ENCODE peak calls at places on chromosomes 11 and 22, in six cellular contexts. P is endothelial cell of umbilical vein, X is HepG2, U is sigmoid colon, B is uterus, W is body of pancreas. N is an unnamed sample.
A peak's percentile ranks its signal among the peaks of the same experiment; 100 is the strongest.

GRCh38 chr11:71106671-71107070 is 145.7 kb downstream of the SHANK2 start:
- DNase-seq in B (no peak), X (no peak), U (no peak), W (no peak), P (no peak), N (no peak)

GRCh38 chr11:115222218-115222862 is 281.9 kb downstream of the CADM1 start:
- DNase-seq in P (peak; percentile 40), B (no peak), U (no peak), W (no peak), X (peak; percentile 30), N (no peak)

GRCh38 chr22:43747877-43748276 is 64.2 kb downstream of the EFCAB6 start:
- DNase-seq in P (no peak), B (no peak), X (no peak), W (no peak), U (no peak), N (no peak)

GRCh38 chr22:37229805-37230672 is 14.0 kb downstream of the RAC2 start:
- DNase-seq in P (no peak), U (no peak), B (no peak), W (peak; percentile 64), X (no peak), N (peak; percentile 73)

GRCh38 chr11:66651011-66651410 is 12.5 kb downstream of the RBM4 start:
- DNase-seq in B (no peak), U (no peak), P (no peak), X (no peak), W (no peak), N (no peak)

GRCh38 chr11:104624021-104624420 is 274.2 kb downstream of the CASP12 start:
- DNase-seq in P (peak; percentile 20), U (no peak), X (no peak), W (no peak), B (no peak), N (no peak)

GRCh38 chr11:17846852-17847453 is 112.4 kb downstream of the KCNC1 start:
- DNase-seq in P (no peak), U (no peak), W (no peak), X (no peak), B (no peak), N (no peak)

GRCh38 chr11:105005451-105005845 is 17.5 kb downstream of the CASP5 start:
- DNase-seq in X (no peak), U (no peak), P (no peak), W (no peak), B (no peak), N (no peak)

GRCh38 chr11:47495856-47496217 is 46.9 kb upstream of the RAPSN start:
- DNase-seq in P (no peak), X (no peak), W (no peak), B (no peak), U (no peak), N (no peak)

GRCh38 chr22:36977401-36977861 is 41.8 kb downstream of the TST start:
- DNase-seq in X (peak; percentile 41), W (peak; percentile 63), U (peak; percentile 74), P (peak; percentile 19), B (peak; percentile 47), N (peak; percentile 72)

GRCh38 chr11:67295846-67296245 is 6.7 kb downstream of the ANKRD13D start:
- DNase-seq in U (no peak), B (no peak), X (no peak), W (no peak), P (no peak), N (no peak)

GRCh38 chr22:22887621-22888503 is at the start of gene IGLL5:
- DNase-seq in U (no peak), B (no peak), P (no peak), X (no peak), W (no peak), N (no peak)

GRCh38 chr11:95991545-95991944 is 67.6 kb upstream of the MTMR2 start:
- DNase-seq in W (no peak), U (no peak), B (no peak), X (no peak), P (no peak), N (no peak)

GRCh38 chr22:37983860-37984791 is at the start of gene SOX10:
- DNase-seq in B (no peak), P (no peak), U (no peak), X (no peak), W (no peak), N (no peak)

GRCh38 chr22:45526768-45527360 is 24.2 kb downstream of the FBLN1 start:
- DNase-seq in X (no peak), W (no peak), P (no peak), B (no peak), U (peak; percentile 86), N (no peak)

GRCh38 chr11:118633979-118634378 is 26.6 kb downstream of the PHLDB1 start:
- DNase-seq in W (no peak), B (no peak), U (no peak), X (no peak), P (no peak), N (no peak)

GRCh38 chr11:13429288-13429687 is 33.7 kb downstream of the BTBD10 start:
- DNase-seq in B (no peak), X (no peak), W (no peak), U (no peak), P (no peak), N (no peak)

GRCh38 chr22:42468841-42469240 is 36.6 kb upstream of the NFAM1 start:
- DNase-seq in P (no peak), W (no peak), X (no peak), B (no peak), U (no peak), N (no peak)

GRCh38 chr11:59973097-59973496 is 9.3 kb downstream of the OOSP4A start:
- DNase-seq in U (no peak), X (no peak), P (no peak), W (no peak), B (no peak), N (no peak)

GRCh38 chr11:123190504-123190903 is 4.5 kb downstream of the CLMP start:
- DNase-seq in P (no peak), B (no peak), W (no peak), U (no peak), X (no peak), N (no peak)

GRCh38 chr11:128297111-128297651 is 290.2 kb downstream of the ETS1 start:
- DNase-seq in W (no peak), U (no peak), P (no peak), X (no peak), B (no peak), N (no peak)

GRCh38 chr22:23763579-23764331 is 965 bp downstream of the C22orf15 start:
- DNase-seq in W (no peak), B (no peak), P (no peak), U (no peak), X (no peak), N (no peak)

GRCh38 chr22:29330753-29331152 is 15.3 kb upstream of the RASL10A start:
- DNase-seq in B (peak; percentile 83), W (peak; percentile 48), P (peak; percentile 43), U (peak; percentile 79), X (no peak), N (no peak)

GRCh38 chr22:36636916-36637315 is 66.6 kb downstream of the CACNG2 start:
- DNase-seq in U (no peak), W (no peak), X (no peak), B (no peak), P (no peak), N (no peak)

GRCh38 chr11:63613517-63614135 is 607 bp downstream of the PLAAT3 start:
- DNase-seq in W (peak; percentile 45), U (peak; percentile 84), P (peak; percentile 29), X (no peak), B (peak; percentile 35), N (peak; percentile 62)

GRCh38 chr11:117016747-117017146 is 81.5 kb downstream of the SIK3 start:
- DNase-seq in B (no peak), U (no peak), P (no peak), W (no peak), X (no peak), N (no peak)

GRCh38 chr11:117016246-117016645 is 82.0 kb downstream of the SIK3 start:
- DNase-seq in X (no peak), B (no peak), P (no peak), W (no peak), U (no peak), N (no peak)

GRCh38 chr11:117019871-117020270 is 78.4 kb downstream of the SIK3 start:
- DNase-seq in B (no peak), W (no peak), U (no peak), X (peak; percentile 21), P (no peak), N (no peak)

GRCh38 chr11:117020287-117020686 is 77.9 kb downstream of the SIK3 start:
- DNase-seq in P (no peak), W (no peak), U (no peak), B (no peak), X (no peak), N (no peak)

DNA sequence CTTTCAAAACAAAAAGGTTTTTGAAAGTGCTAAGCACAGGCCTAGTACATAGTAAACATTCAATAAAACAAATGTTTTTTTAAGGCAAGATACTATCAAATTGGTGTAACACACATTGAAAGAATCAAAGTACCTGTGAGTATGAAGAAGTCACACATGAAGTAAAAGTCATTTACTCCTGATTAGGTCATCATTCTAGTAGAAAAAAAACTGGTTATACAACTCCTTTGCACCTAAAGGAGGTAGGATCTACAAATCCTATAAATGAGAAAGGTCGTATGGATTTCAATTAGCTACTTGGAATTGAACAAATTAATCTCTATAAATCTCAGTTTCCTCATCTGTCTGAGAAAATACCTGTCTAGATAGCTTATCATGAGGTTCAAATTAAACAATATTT is 80.8 kb downstream of the SIK3 start:
- DNase-seq in B (no peak), W (no peak), X (no peak), P (no peak), U (no peak), N (no peak)
- H3K4me1 ChIP-seq in B (no peaks in the 10 kb centered on the region), W (peaks cover 31% of the 10 kb centered on the region), X (peaks cover 36% of the 10 kb centered on the region), P (peaks cover 10% of the 10 kb centered on the region), U (no peaks in the 10 kb centered on the region), N (peaks cover 13% of the 10 kb centered on the region)

DNA sequence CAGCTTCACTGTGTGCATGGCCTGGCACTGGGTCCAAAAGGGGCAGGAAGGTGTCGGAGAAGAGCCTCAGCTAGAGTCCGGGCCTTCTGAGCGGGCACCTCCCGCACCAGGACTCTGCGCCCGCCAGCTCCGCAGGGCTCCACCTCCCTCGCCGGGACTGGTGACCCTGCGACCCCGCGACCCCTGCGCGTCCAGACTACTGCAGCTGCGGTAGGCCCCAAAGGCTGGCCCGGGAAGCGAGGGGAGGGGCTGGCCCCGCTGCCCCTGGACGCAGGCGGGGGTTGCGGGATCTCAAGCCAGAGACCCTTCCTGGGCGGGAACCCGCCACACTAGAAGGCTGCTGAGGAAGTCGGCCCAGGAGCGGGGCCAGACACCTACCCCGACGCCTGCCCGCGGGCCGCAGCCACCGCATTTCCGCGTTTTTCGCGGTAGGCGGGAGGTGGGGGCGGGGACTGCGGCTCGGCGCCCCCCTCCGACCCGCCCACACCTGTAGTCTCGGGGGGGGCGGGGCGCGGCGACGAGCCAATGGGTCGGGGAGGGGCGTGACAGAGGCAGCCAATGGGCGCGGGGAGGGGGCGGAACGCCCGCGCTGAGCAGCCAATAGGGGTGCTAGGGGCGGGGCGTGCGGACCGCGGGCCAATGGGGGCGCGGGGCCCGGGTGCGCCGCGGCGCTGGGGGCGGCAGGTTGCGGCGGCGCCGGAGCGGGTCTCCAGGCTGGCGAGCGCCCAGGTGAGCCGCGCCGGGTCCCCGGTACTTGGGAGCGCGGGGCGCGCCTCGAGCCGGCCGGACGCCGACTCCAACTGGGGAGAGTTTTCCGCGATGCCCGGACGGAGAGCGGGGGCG is at the start of the genes LMNTD2 and RASSF7:
- DNase-seq in U (peak; percentile 93), X (peak; percentile 75), P (peak; percentile 80), W (peak; percentile 95), B (peak; percentile 85), N (peak; percentile 96)
- TF ChIP-seq POLR2A in U (peak; percentile 48), X (no peak), P (peak; percentile 58), W (peak; percentile 95), B (peak; percentile 45), N (peak; percentile 75)

GRCh38 chr11:64643258-64643881 is 52.4 kb downstream of the SLC22A12 start:
- DNase-seq in W (no peak), U (peak; percentile 82), X (no peak), P (no peak), B (peak; percentile 63), N (no peak)
- H3K4me3 ChIP-seq in W (no peak overlapping the region), U (peak overlapping the region; percentile 60), X (no peak overlapping the region), P (no peak overlapping the region), B (peak overlapping the region; percentile 61), N (no peak overlapping the region)

GRCh38 chr11:75330279-75330678 is 21.2 kb downstream of the ARRB1 start:
- DNase-seq in U (no peak), X (no peak), B (no peak), W (no peak), P (peak; percentile 21), N (no peak)
- H3K4me1 ChIP-seq in U (no peaks in the 10 kb centered on the region), X (peaks cover 31% of the 10 kb centered on the region), B (peaks cover 9% of the 10 kb centered on the region), W (peaks cover 51% of the 10 kb centered on the region), P (peaks cover 41% of the 10 kb centered on the region), N (peaks cover 19% of the 10 kb centered on the region)